ENCODE peak calls at places on chromosomes 12 and 14, in ten cellular contexts. J is A549; I is NCI-H146; F is KBM-7; W is left cardiac atrium; H is activated naive CD8-positive, alpha-beta T cell treated with anti-CD3 and anti-CD28 coated beads, Interleukin-2, amount 50 U/mL, for 24 hours; S is COR-L47; X is NCI-H510A; M is tibial artery; O is progenitor cell of endocrine pancreas. U is an unnamed sample.

GRCh38 chr14:80567905-80568512 is 356.7 kb upstream of the DIO2 start:
- DNase-seq in X (no peak), H (no peak), W (no peak), O (no peak), M (no peak), I (no peak), J (no peak), S (no peak), F (no peak), U (no peak)

GRCh38 chr12:65616022-65616421 is 208.3 kb upstream of the HMGA2 start:
- DNase-seq in M (no peak), S (no peak), O (no peak), W (no peak), J (no peak), X (no peak), H (no peak), F (no peak), I (no peak), U (no peak)

GRCh38 chr14:77805703-77806102 is 5.8 kb downstream of the ADCK1 start:
- DNase-seq in F (no peak), I (no peak), O (no peak), M (no peak), H (no peak), J (no peak), S (no peak), W (no peak), X (no peak), U (no peak)

GRCh38 chr14:96888593-96888992 is 91.4 kb downstream of the VRK1 start:
- DNase-seq in X (peak; percentile 25), M (no peak), J (no peak), O (no peak), H (no peak), S (peak; percentile 60), W (no peak), I (peak; percentile 56), F (no peak), U (no peak)

GRCh38 chr12:27552886-27553560 is 29.0 kb downstream of the PPFIBP1 start:
- DNase-seq in J (no peak), X (no peak), W (no peak), M (no peak), I (no peak), S (no peak), O (no peak), H (no peak), F (no peak), U (no peak)

GRCh38 chr12:63882844-63883243 is 38.3 kb downstream of the SRGAP1 start:
- DNase-seq in H (no peak), J (no peak), I (peak; percentile 71), O (no peak), F (no peak), X (peak; percentile 61), W (no peak), S (peak; percentile 81), M (no peak), U (no peak)

GRCh38 chr14:22837059-22837749 is 819 bp downstream of the MMP14 start:
- DNase-seq in J (no peak), S (no peak), X (no peak), W (peak; percentile 71), M (peak; percentile 59), I (peak; percentile 17), O (peak; percentile 42), H (no peak), F (no peak), U (no peak)

GRCh38 chr14:104897286-104898194 is 27.1 kb upstream of the PLD4 start:
- DNase-seq in F (no peak), O (no peak), H (no peak), I (no peak), M (no peak), J (no peak), S (no peak), X (no peak), W (no peak), U (peak; percentile 4)

GRCh38 chr14:68364823-68365222 is 428.0 kb downstream of the ZFP36L1 start:
- DNase-seq in F (no peak), W (no peak), S (no peak), O (no peak), H (no peak), X (no peak), M (no peak), J (no peak), I (no peak), U (no peak)

GRCh38 chr14:88476825-88477224 is 78.0 kb downstream of the PTPN21 start:
- DNase-seq in X (no peak), H (no peak), J (no peak), W (no peak), F (no peak), O (no peak), S (no peak), I (no peak), M (no peak), U (no peak)

GRCh38 chr12:54163147-54163546 is 25.6 kb downstream of the SMUG1 start:
- DNase-seq in M (no peak), W (no peak), H (no peak), I (no peak), F (no peak), S (no peak), X (no peak), O (no peak), J (no peak), U (no peak)

GRCh38 chr14:78959674-78960264 is 789.6 kb downstream of the NRXN3 start:
- DNase-seq in J (peak; percentile 61), I (peak; percentile 27), O (peak; percentile 60), W (peak; percentile 68), M (peak; percentile 73), X (peak; percentile 28), S (peak; percentile 56), H (peak; percentile 56), F (peak; percentile 59), U (peak; percentile 74)

GRCh38 chr14:61561657-61562276 is 133.5 kb upstream of the HIF1A start:
- DNase-seq in J (peak; percentile 95), M (peak; percentile 74), X (peak; percentile 44), O (no peak), S (no peak), I (no peak), F (peak; percentile 68), H (no peak), W (peak; percentile 86), U (peak; percentile 70)

GRCh38 chr14:32010561-32011188 is 66.4 kb upstream of the ARHGAP5 start:
- DNase-seq in H (no peak), O (no peak), S (no peak), J (peak; percentile 95), X (no peak), F (no peak), W (no peak), M (no peak), I (peak; percentile 7), U (no peak)

GRCh38 chr12:95460105-95460504 is 13.8 kb upstream of the METAP2 start:
- DNase-seq in F (no peak), M (no peak), S (no peak), H (no peak), X (no peak), W (no peak), J (no peak), I (no peak), O (no peak), U (no peak)

GRCh38 chr14:89025581-89026236 is 201.3 kb downstream of the TTC8 start:
- DNase-seq in S (no peak), I (no peak), W (peak; percentile 28), J (no peak), F (no peak), O (no peak), M (no peak), X (no peak), H (no peak), U (no peak)

GRCh38 chr12:108190529-108190928 is 61.4 kb downstream of the WSCD2 start:
- DNase-seq in O (no peak), J (no peak), F (no peak), M (no peak), I (no peak), W (no peak), X (no peak), H (no peak), S (no peak), U (no peak)

GRCh38 chr12:11656550-11656949 is 7.1 kb downstream of the ETV6 start:
- DNase-seq in I (no peak), H (no peak), X (no peak), J (no peak), S (no peak), W (no peak), F (no peak), O (no peak), M (no peak), U (no peak)

GRCh38 chr12:100986595-100987547 is 192.3 kb downstream of the ANO4 start:
- DNase-seq in I (no peak), X (no peak), H (no peak), S (peak; percentile 14), F (no peak), M (no peak), O (no peak), W (no peak), J (no peak), U (no peak)

GRCh38 chr14:44135972-44136371 is 371.1 kb downstream of the FSCB start:
- DNase-seq in H (no peak), O (no peak), I (no peak), W (no peak), J (no peak), F (no peak), S (no peak), M (no peak), X (no peak), U (no peak)

GRCh38 chr14:34650786-34651584 is 21.0 kb upstream of the SNX6 start:
- DNase-seq in J (peak; percentile 92), O (no peak), F (no peak), I (no peak), W (no peak), S (no peak), H (no peak), M (no peak), X (no peak), U (no peak)

GRCh38 chr14:51006781-51007211 is 62.5 kb upstream of the PYGL start:
- DNase-seq in M (peak; percentile 60), S (no peak), J (peak; percentile 57), H (no peak), O (no peak), F (no peak), W (peak; percentile 41), X (no peak), I (no peak), U (no peak)

GRCh38 chr12:62817556-62818271 is 117.2 kb downstream of the PPM1H start:
- DNase-seq in S (no peak), H (no peak), F (peak; percentile 36), O (no peak), J (no peak), I (peak; percentile 18), W (peak; percentile 33), X (no peak), M (no peak), U (no peak)

GRCh38 chr12:109777544-109777943 is 55.7 kb downstream of the TRPV4 start:
- DNase-seq in M (no peak), X (peak; percentile 26), W (no peak), S (peak; percentile 34), H (peak; percentile 29), I (no peak), J (peak; percentile 66), O (no peak), F (peak; percentile 58), U (no peak)

GRCh38 chr12:64080319-64081008 is 141.6 kb downstream of the KICS2 start:
- DNase-seq in F (no peak), X (peak; percentile 79), O (no peak), M (no peak), W (no peak), J (peak; percentile 27), H (no peak), S (peak; percentile 34), I (no peak), U (no peak)

GRCh38 chr14:53389207-53389606 is 236.1 kb upstream of the DDHD1 start:
- DNase-seq in O (no peak), J (no peak), H (no peak), S (no peak), F (no peak), I (no peak), X (no peak), M (no peak), W (no peak), U (no peak)

GRCh38 chr14:29717906-29718305 is 209.7 kb downstream of the PRKD1 start:
- DNase-seq in O (no peak), S (no peak), W (no peak), J (no peak), H (no peak), X (no peak), I (no peak), M (no peak), F (no peak), U (no peak)

GRCh38 chr14:90060965-90061848 is 587 bp upstream of the KCNK13 start:
- DNase-seq in H (peak; percentile 14), S (peak; percentile 17), M (no peak), J (no peak), O (no peak), X (no peak), F (no peak), I (peak; percentile 69), W (no peak), U (peak; percentile 7)

U was measured in endothelial cell.